ENCODE peak calls at places on chromosomes 1 and 21, in nine cellular contexts. X, Y, V, C, F, H, W, D and R are unnamed samples.

GRCh38 chr1:62528015-62528414 is 69.3 kb upstream of the ANGPTL3 start:
- DNase-seq in V (no peak), W (no peak), F (no peak), Y (no peak), H (no peak), C (no peak), D (peak; percentile 18), X (no peak), R (no peak)

GRCh38 chr1:30822966-30823581 is 65.5 kb upstream of the LAPTM5 start:
- DNase-seq in F (no peak), Y (peak; percentile 36), D (no peak), V (no peak), H (no peak), X (no peak), W (no peak), C (no peak), R (no peak)

GRCh38 chr1:109885589-109885988 is 25.1 kb upstream of the CSF1 start:
- DNase-seq in D (no peak), H (no peak), C (no peak), W (no peak), X (no peak), F (no peak), V (no peak), Y (no peak), R (no peak)

GRCh38 chr1:66764994-66765578 is 12.8 kb downstream of the DYNLT5 start:
- DNase-seq in D (peak; percentile 48), F (peak; percentile 17), W (peak; percentile 17), Y (peak; percentile 67), H (peak; percentile 79), X (no peak), V (no peak), C (no peak), R (peak; percentile 51)

GRCh38 chr1:231603598-231604275 is 22.9 kb upstream of the DISC1 start:
- DNase-seq in H (peak; percentile 65), V (no peak), W (no peak), Y (peak; percentile 65), D (peak; percentile 53), F (peak; percentile 42), X (no peak), C (no peak), R (peak; percentile 79)

GRCh38 chr1:174039069-174039468 is 16.9 kb upstream of the RC3H1 start:
- DNase-seq in X (no peak), C (no peak), Y (no peak), W (no peak), D (no peak), F (no peak), H (no peak), V (no peak), R (no peak)

GRCh38 chr1:15152318-15153183 is 996 bp upstream of the TMEM51 start:
- DNase-seq in D (peak; percentile 65), Y (peak; percentile 91), F (peak; percentile 58), X (peak; percentile 78), V (peak; percentile 76), H (no peak), W (peak; percentile 87), C (peak; percentile 92), R (peak; percentile 72)

GRCh38 chr1:3564921-3565831 is 46.1 kb downstream of the MEGF6 start:
- DNase-seq in X (peak; percentile 80), F (peak; percentile 57), V (no peak), H (peak; percentile 43), W (no peak), D (peak; percentile 89), C (no peak), Y (no peak), R (peak; percentile 56)

GRCh38 chr1:10631811-10632481 is 157.2 kb downstream of the PEX14 start:
- DNase-seq in X (peak; percentile 56), F (peak; percentile 44), Y (no peak), D (no peak), H (no peak), W (no peak), V (peak; percentile 2), C (no peak), R (no peak)

GRCh38 chr1:2099871-2100774 is 49.9 kb downstream of the PRKCZ start:
- DNase-seq in X (no peak), V (peak; percentile 2), D (no peak), H (peak; percentile 66), Y (no peak), C (no peak), F (no peak), W (no peak), R (no peak)

GRCh38 chr21:26041441-26042180 is 129.0 kb downstream of the APP start:
- DNase-seq in X (no peak), H (no peak), Y (peak; percentile 46), C (no peak), V (no peak), D (no peak), F (no peak), W (no peak), R (no peak)
- H3K4me3 ChIP-seq in X (no peak overlapping the region), H (no peak overlapping the region), Y (no peak overlapping the region), C (no peak overlapping the region), V (no peak overlapping the region), D (no peak overlapping the region), F (no peak overlapping the region), W (no peak overlapping the region), R (no peak overlapping the region)

DNA sequence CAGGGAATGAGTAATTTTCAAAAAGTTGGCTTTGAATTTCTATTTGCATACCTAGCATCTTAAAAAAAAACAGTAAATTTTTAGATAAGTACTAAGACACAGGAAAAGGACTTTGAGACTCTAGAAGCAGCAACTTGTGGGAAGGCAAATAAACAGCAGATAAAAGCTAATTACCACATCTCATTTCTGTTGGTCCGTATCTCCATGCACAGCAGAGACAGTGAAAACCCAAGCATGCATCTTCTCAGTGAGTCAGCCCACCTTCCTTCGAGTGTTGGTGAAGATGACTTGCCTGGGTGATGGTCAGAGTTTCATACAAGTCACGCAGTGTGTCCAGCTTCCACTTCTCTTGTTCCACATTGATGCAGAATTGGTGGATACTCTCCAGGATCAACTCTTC is 400.0 kb upstream of the ADAMTS5 start:
- DNase-seq in W (no peak), C (no peak), H (no peak), Y (no peak), F (no peak), X (no peak), V (no peak), D (no peak), R (no peak)
- H3K4me3 ChIP-seq in W (no peak overlapping the region), C (no peak overlapping the region), H (no peak overlapping the region), Y (no peak overlapping the region), F (no peak overlapping the region), X (no peak overlapping the region), V (no peak overlapping the region), D (no peak overlapping the region), R (no peak overlapping the region)

GRCh38 chr1:169414927-169415326 is 12.3 kb downstream of the CCDC181 start:
- DNase-seq in C (no peak), D (no peak), W (no peak), V (no peak), X (no peak), Y (no peak), F (no peak), H (no peak), R (no peak)
- H3K4me3 ChIP-seq in C (no peak overlapping the region), D (no peak overlapping the region), W (no peak overlapping the region), V (no peak overlapping the region), X (no peak overlapping the region), Y (no peak overlapping the region), F (no peak overlapping the region), H (no peak overlapping the region), R (no peak overlapping the region)

GRCh38 chr1:115377411-115377810 is 39.4 kb upstream of the NGF start:
- DNase-seq in D (no peak), W (no peak), X (no peak), V (no peak), Y (peak; percentile 29), H (no peak), C (no peak), F (no peak), R (no peak)
- H3K4me3 ChIP-seq in D (no peak overlapping the region), W (no peak overlapping the region), X (no peak overlapping the region), V (no peak overlapping the region), Y (no peak overlapping the region), H (no peak overlapping the region), C (no peak overlapping the region), F (no peak overlapping the region), R (no peak overlapping the region)

DNA sequence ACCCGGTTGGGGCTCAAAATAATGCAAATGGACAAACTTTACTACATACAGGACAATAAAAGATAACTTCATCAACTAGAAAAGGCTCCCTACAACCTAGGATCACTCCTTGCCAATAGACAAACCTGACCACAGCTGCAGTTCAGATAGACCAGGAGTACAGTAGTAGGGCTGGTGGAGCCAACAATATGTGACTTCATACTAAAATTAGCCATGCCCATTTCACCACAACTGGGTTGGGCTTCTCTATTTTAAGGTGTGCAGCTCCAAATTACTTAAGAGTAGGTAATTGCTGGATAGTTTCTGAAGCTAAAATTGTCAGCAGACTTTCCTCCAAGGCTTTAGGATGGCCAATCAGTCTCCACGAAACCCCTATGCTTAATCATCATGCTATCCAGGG is 3.9 kb downstream of the DENND1B start:
- DNase-seq in H (no peak), W (no peak), Y (no peak), F (no peak), D (no peak), V (no peak), X (no peak), C (no peak), R (no peak)
- H3K4me3 ChIP-seq in H (no peak overlapping the region), W (no peak overlapping the region), Y (no peak overlapping the region), F (no peak overlapping the region), D (no peak overlapping the region), V (no peak overlapping the region), X (no peak overlapping the region), C (no peak overlapping the region), R (no peak overlapping the region)

GRCh38 chr1:32540589-32540988 is 1.4 kb downstream of the ZBTB8A start:
- DNase-seq in X (no peak), H (no peak), Y (no peak), V (no peak), D (peak; percentile 44), F (no peak), C (no peak), W (no peak), R (peak; percentile 12)

GRCh38 chr1:32536764-32537163 is 2.5 kb upstream of the ZBTB8A start:
- DNase-seq in W (no peak), F (no peak), X (no peak), D (no peak), V (no peak), C (no peak), H (no peak), Y (no peak), R (no peak)

GRCh38 chr1:32538887-32539583 is at the start of gene ZBTB8A:
- DNase-seq in Y (peak; percentile 66), F (peak; percentile 44), H (peak; percentile 5), D (peak; percentile 17), V (peak; percentile 39), C (peak; percentile 75), X (no peak), W (peak; percentile 43), R (peak; percentile 56)

GRCh38 chr1:32541064-32541566 is 1.9 kb downstream of the ZBTB8A start:
- DNase-seq in H (no peak), C (no peak), V (no peak), W (no peak), Y (no peak), X (no peak), F (no peak), D (no peak), R (no peak)

GRCh38 chr1:32539584-32540571 is 651 bp downstream of the ZBTB8A start:
- DNase-seq in V (peak; percentile 29), C (no peak), D (peak; percentile 71), F (peak; percentile 45), Y (peak; percentile 43), X (no peak), H (peak; percentile 11), W (peak; percentile 31), R (no peak)
- H3K4me3 ChIP-seq in V (peak overlapping the region; percentile 76), C (peak overlapping the region; percentile 81), D (peak overlapping the region; percentile 28), F (peak overlapping the region; percentile 79), Y (peak overlapping the region; percentile 64), X (peak overlapping the region; percentile 29), H (peak overlapping the region; percentile 47), W (peak overlapping the region; percentile 40), R (peak overlapping the region; percentile 50)